ENCODE peak calls at places on chromosomes 16 and 17, in ten cellular contexts. Q is esophagus muscularis mucosa, U is SK-N-SH, P is HepG2, S is upper lobe of left lung, L is transverse colon, W is stomach, Y is H1, C is GM12878, Z is K562. F is an unnamed sample.

GRCh38 chr17:64707077-64707591 is 45.0 kb upstream of the SMURF2 start:
- DNase-seq in L (peak; percentile 89), U (peak; percentile 74), C (no peak), P (peak; percentile 68), S (peak; percentile 93), Q (peak; percentile 97), Z (no peak), Y (no peak), W (peak; percentile 77), F (peak; percentile 96)

GRCh38 chr16:23909792-23910418 is 74.1 kb downstream of the PRKCB start:
- DNase-seq in Q (no peak), U (no peak), C (no peak), Y (no peak), W (no peak), P (no peak), L (no peak), S (no peak), Z (no peak), F (no peak)

GRCh38 chr16:67241008-67241900 is 6.0 kb downstream of the FHOD1 start:
- DNase-seq in C (no peak), U (no peak), W (peak; percentile 91), S (peak; percentile 90), L (peak; percentile 77), Y (no peak), P (peak; percentile 32), Q (no peak), Z (peak; percentile 68), F (no peak)

GRCh38 chr16:69143116-69143515 is 10.7 kb downstream of the UTP4 start:
- DNase-seq in S (no peak), P (peak; percentile 30), Q (no peak), C (no peak), W (no peak), Z (peak; percentile 41), U (peak; percentile 31), Y (no peak), L (peak; percentile 25), F (no peak)

GRCh38 chr16:50015631-50016030 is 9.4 kb upstream of the CNEP1R1 start:
- DNase-seq in U (no peak), L (no peak), C (no peak), S (no peak), Z (no peak), Q (no peak), Y (no peak), P (no peak), W (no peak), F (no peak)

GRCh38 chr17:57086069-57086930 is 1.3 kb downstream of the AKAP1 start:
- DNase-seq in P (peak; percentile 88), Z (peak; percentile 44), U (peak; percentile 68), L (peak; percentile 83), C (no peak), Q (no peak), S (peak; percentile 45), Y (peak; percentile 63), W (peak; percentile 50), F (peak; percentile 75)

GRCh38 chr17:17681187-17681743 is at the start of gene RAI1:
- DNase-seq in P (peak; percentile 56), Y (peak; percentile 83), W (peak; percentile 81), L (peak; percentile 80), Q (no peak), Z (peak; percentile 80), U (peak; percentile 95), C (no peak), S (peak; percentile 76), F (peak; percentile 90)

GRCh38 chr16:82187829-82188228 is 17.8 kb upstream of the MPHOSPH6 start:
- DNase-seq in U (no peak), P (no peak), Y (no peak), C (no peak), Z (no peak), S (no peak), W (no peak), Q (no peak), L (no peak), F (no peak)

GRCh38 chr17:58507123-58507634 is 7.3 kb downstream of the MTMR4 start:
- DNase-seq in Z (no peak), S (peak; percentile 77), W (no peak), L (no peak), Y (no peak), C (no peak), P (peak; percentile 78), Q (no peak), U (no peak), F (no peak)

GRCh38 chr17:54992797-54993639 is 24.5 kb downstream of the STXBP4 start:
- DNase-seq in C (no peak), W (no peak), Y (no peak), L (no peak), S (no peak), Q (no peak), U (peak; percentile 59), Z (peak; percentile 39), P (peak; percentile 65), F (no peak)
- TF ChIP-seq EP300 in C (no peak), W (no peak), Y (no peak), L (no peak), S (no peak), Q (no peak), U (no peak), Z (no peak), P (no peak), F (no peak)

GRCh38 chr17:83081561-83082201 is 2.3 kb downstream of the METRNL start:
- DNase-seq in P (no peak), L (peak; percentile 89), Z (no peak), W (peak; percentile 49), U (no peak), C (no peak), S (peak; percentile 67), Y (no peak), Q (no peak), F (peak; percentile 87)
- TF ChIP-seq POLR2AphosphoS5 in P (no peak), L (peak; percentile 69), Z (no peak), W (no peak), U (no peak), C (no peak), S (peak; percentile 22), Y (no peak), Q (peak; percentile 73), F (peak; percentile 47)

GRCh38 chr17:9968881-9969280 is 63.8 kb upstream of the RCVRN start:
- DNase-seq in U (no peak), L (no peak), Z (no peak), Y (no peak), P (no peak), S (no peak), C (no peak), W (no peak), Q (no peak), F (no peak)

GRCh38 chr17:9973689-9974459 is 68.8 kb upstream of the RCVRN start:
- DNase-seq in U (no peak), Y (no peak), Z (no peak), W (no peak), S (no peak), L (no peak), C (no peak), P (peak; percentile 11), Q (no peak), F (peak; percentile 58)

GRCh38 chr17:9969301-9969935 is 64.3 kb upstream of the RCVRN start:
- DNase-seq in U (no peak), W (no peak), Y (no peak), Z (no peak), L (no peak), P (no peak), C (no peak), S (no peak), Q (no peak), F (no peak)

GRCh38 chr17:9974460-9975381 is 69.7 kb upstream of the RCVRN start:
- DNase-seq in W (no peak), S (no peak), Z (no peak), P (no peak), Y (no peak), U (no peak), C (no peak), Q (no peak), L (no peak), F (peak; percentile 52)

GRCh38 chr17:9971991-9972390 is 66.9 kb upstream of the RCVRN start:
- DNase-seq in Q (no peak), U (peak; percentile 36), L (peak; percentile 66), P (no peak), Z (no peak), S (peak; percentile 34), C (no peak), W (peak; percentile 35), Y (no peak), F (peak; percentile 84)
- TF ChIP-seq EP300 in Q (no peak), U (no peak), L (no peak), P (no peak), Z (no peak), S (no peak), C (no peak), W (no peak), Y (no peak), F (no peak)

GRCh38 chr17:7931709-7932482 is at the start of the genes CNTROB and TRAPPC1:
- DNase-seq in U (peak; percentile 98), S (peak; percentile 100), Y (peak; percentile 98), Z (peak; percentile 93), L (peak; percentile 100), Q (peak; percentile 100), P (peak; percentile 97), W (peak; percentile 100), C (peak; percentile 98), F (peak; percentile 100)
- TF ChIP-seq POLR2AphosphoS5 in U (peak; percentile 65), S (peak; percentile 87), Y (no peak), Z (peak; percentile 51), L (peak; percentile 70), Q (peak; percentile 95), P (peak; percentile 80), W (peak; percentile 73), C (peak; percentile 75), F (peak; percentile 96)

DNA sequence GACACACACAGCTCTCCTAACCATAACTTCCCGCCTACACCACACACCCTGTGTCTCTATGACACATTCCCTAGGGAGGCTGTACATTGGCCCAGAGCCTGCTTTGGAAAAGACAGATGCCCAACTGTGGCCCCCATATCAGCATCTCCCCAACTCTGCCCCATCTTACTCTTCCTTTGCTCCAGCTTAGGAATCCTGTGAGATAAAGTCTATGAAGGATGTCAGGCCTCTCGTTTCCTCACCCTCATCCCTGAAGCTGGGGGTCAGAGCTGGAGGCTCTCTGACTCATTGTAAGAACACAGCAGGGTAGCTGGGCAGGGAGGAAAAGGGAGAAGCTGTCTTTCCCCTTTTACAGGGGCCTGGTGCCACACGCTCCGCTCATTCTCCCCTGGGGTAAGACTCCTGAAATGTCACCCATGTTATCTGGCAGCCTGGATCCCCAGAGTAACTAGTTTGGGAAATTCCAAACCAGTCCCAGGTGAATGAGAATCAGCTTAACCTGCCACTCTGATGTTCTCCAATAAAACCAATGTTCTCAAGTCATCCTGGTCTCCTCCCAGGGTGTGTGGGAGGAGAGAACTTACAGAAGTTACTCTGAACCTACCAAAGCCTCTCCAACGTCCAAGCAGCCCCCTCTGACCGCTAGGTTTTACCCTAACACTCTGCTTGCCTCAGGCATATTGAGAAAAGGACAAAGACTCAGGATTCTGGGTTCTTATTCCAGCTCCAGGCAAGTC is 2.8 kb downstream of the RAPGEFL1 start:
- DNase-seq in W (no peak), U (no peak), Z (no peak), S (no peak), L (peak; percentile 47), Y (no peak), C (no peak), Q (no peak), P (no peak), F (no peak)
- TF ChIP-seq EP300 in W (no peak), U (no peak), Z (no peak), S (no peak), L (no peak), Y (no peak), C (no peak), Q (no peak), P (no peak), F (no peak)

F was measured in sigmoid colon.